ENCODE peak calls at places on chromosomes 12 and 14, in ten cellular contexts. G, K, A, F, E, H, J, M, B and I are unnamed samples.

GRCh38 chr14:64625363-64626232 is 75.8 kb downstream of the PPP1R36 start:
- DNase-seq in K (no peak), M (no peak), G (no peak), H (no peak), B (no peak), A (no peak), E (no peak), F (no peak), J (no peak), I (no peak)

GRCh38 chr14:61065671-61066070 is 84.6 kb downstream of the SLC38A6 start:
- DNase-seq in K (no peak), J (no peak), G (no peak), B (no peak), H (no peak), F (peak), E (no peak), M (no peak), A (no peak), I (no peak)

GRCh38 chr14:34501997-34502396 is 37.5 kb downstream of the EAPP start:
- DNase-seq in M (peak), F (no peak), A (no peak), J (no peak), G (peak), E (no peak), B (no peak), H (no peak), K (no peak), I (no peak)

GRCh38 chr12:24996820-24997219 is 47.9 kb upstream of the BCAT1 start:
- DNase-seq in E (no peak), J (no peak), F (no peak), A (no peak), H (no peak), K (no peak), B (no peak), M (no peak), G (no peak), I (no peak)

GRCh38 chr14:93090826-93091583 is 24.7 kb downstream of the ITPK1 start:
- DNase-seq in H (no peak), M (no peak), G (no peak), K (no peak), E (no peak), F (peak), B (no peak), J (no peak), A (no peak), I (no peak)

GRCh38 chr12:41515953-41516352 is 327.8 kb downstream of the PDZRN4 start:
- DNase-seq in H (no peak), G (no peak), B (no peak), M (no peak), E (no peak), A (no peak), F (no peak), K (no peak), J (no peak), I (no peak)

GRCh38 chr12:79939728-79940306 is 4.9 kb upstream of the PPP1R12A start:
- DNase-seq in B (no peak), E (no peak), H (peak), J (no peak), K (no peak), M (no peak), F (no peak), G (no peak), A (no peak), I (no peak)

GRCh38 chr12:7602287-7602686 is 63.4 kb downstream of the APOBEC1 start:
- DNase-seq in F (no peak), H (no peak), A (no peak), G (peak), M (no peak), E (no peak), J (no peak), B (peak), K (no peak), I (no peak)

GRCh38 chr14:106846218-106846617 is 1319.8 kb downstream of the TMEM121 start:
- DNase-seq in H (no peak), B (no peak), E (no peak), M (no peak), G (no peak), F (no peak), A (no peak), K (no peak), J (no peak), I (no peak)

GRCh38 chr14:29927596-29928341 is at the start of gene PRKD1:
- DNase-seq in B (no peak), H (no peak), E (no peak), M (peak), J (no peak), G (peak), F (peak), A (no peak), K (peak), I (peak)

GRCh38 chr12:93156091-93156490 is 221.6 kb upstream of the NUDT4 start:
- DNase-seq in F (peak), J (no peak), A (no peak), B (no peak), H (no peak), E (no peak), K (no peak), M (no peak), G (no peak), I (no peak)

GRCh38 chr12:130041983-130042812 is 120.1 kb upstream of the FZD10 start:
- DNase-seq in F (peak), G (no peak), J (no peak), B (no peak), K (peak), A (no peak), H (no peak), M (no peak), E (peak), I (no peak)

GRCh38 chr12:120835304-120835612 is 68.9 kb downstream of the SPPL3 start:
- DNase-seq in B (no peak), E (no peak), M (no peak), K (no peak), G (peak), F (no peak), J (no peak), A (no peak), H (no peak), I (no peak)

GRCh38 chr14:66624319-66624937 is 116.5 kb downstream of the GPHN start:
- DNase-seq in B (no peak), K (no peak), F (peak), E (peak), H (peak), J (peak), A (no peak), G (peak), M (peak), I (no peak)

GRCh38 chr12:101941306-101942000 is 64.1 kb downstream of the DRAM1 start:
- DNase-seq in M (no peak), J (no peak), H (no peak), K (no peak), A (no peak), G (no peak), E (no peak), B (no peak), F (no peak), I (no peak)

GRCh38 chr12:30823140-30823669 is 68.5 kb upstream of the CAPRIN2 start:
- DNase-seq in K (no peak), F (no peak), H (no peak), J (peak), A (no peak), G (peak), E (peak), M (no peak), B (no peak), I (no peak)

GRCh38 chr14:93989939-93990338 is 7.2 kb upstream of the CCDC197 start:
- DNase-seq in G (no peak), H (peak), K (no peak), E (no peak), F (no peak), M (no peak), A (no peak), J (no peak), B (no peak), I (no peak)

GRCh38 chr14:91059576-91060471 is 617 bp downstream of the RPS6KA5 start:
- DNase-seq in E (peak), G (no peak), F (peak), H (peak), J (peak), B (no peak), A (peak), M (no peak), K (peak), I (peak)

GRCh38 chr14:24224618-24225071 is 7.5 kb downstream of the NEDD8 start:
- DNase-seq in K (no peak), G (peak), B (peak), E (no peak), M (peak), J (no peak), H (no peak), A (no peak), F (no peak), I (no peak)

GRCh38 chr12:130186631-130187269 is 24.5 kb downstream of the FZD10 start:
- DNase-seq in E (no peak), K (no peak), F (no peak), M (no peak), H (no peak), G (no peak), B (no peak), A (no peak), J (no peak), I (peak)

GRCh38 chr12:107903377-107904061 is 129.0 kb downstream of the ASCL4 start:
- DNase-seq in B (no peak), F (peak), A (no peak), G (no peak), E (no peak), K (peak), J (no peak), M (no peak), H (no peak), I (no peak)

GRCh38 chr12:7090222-7090998 is 1.8 kb downstream of the C1R start:
- DNase-seq in G (no peak), J (no peak), A (no peak), B (no peak), H (no peak), F (no peak), E (no peak), K (no peak), M (no peak), I (no peak)

GRCh38 chr12:80745851-80746250 is 29.1 kb downstream of the MYF5 start:
- DNase-seq in A (no peak), B (no peak), E (no peak), F (no peak), H (no peak), G (peak), J (no peak), M (no peak), K (no peak), I (no peak)

GRCh38 chr12:80262372-80263170 is 163.2 kb downstream of the OTOGL start:
- DNase-seq in M (no peak), B (no peak), A (no peak), K (no peak), E (no peak), H (no peak), G (no peak), J (no peak), F (no peak), I (no peak)

GRCh38 chr12:93991882-93992415 is 156.4 kb upstream of the PLXNC1 start:
- DNase-seq in A (no peak), M (no peak), H (no peak), B (no peak), K (no peak), F (no peak), E (no peak), J (no peak), G (no peak), I (no peak)

GRCh38 chr14:86999076-86999475 is 993.9 kb downstream of the GALC start:
- DNase-seq in B (no peak), A (no peak), H (no peak), M (no peak), J (no peak), G (no peak), E (no peak), F (no peak), K (no peak), I (no peak)

GRCh38 chr14:51473808-51474207 is 177.9 kb upstream of the FRMD6 start:
- DNase-seq in J (no peak), A (no peak), G (no peak), H (no peak), M (no peak), B (peak), F (no peak), K (no peak), E (no peak), I (no peak)